ENCODE peak calls at places on chromosomes 12 and 14, in five cellular contexts. One of them, this sample, is unnamed.

GRCh38 chr12:57008113-57008687 is 1.9 kb upstream of the ZBTB39 start:
- DNase-seq in neural progenitor cell: peak; percentile 61
- DNase-seq in SK-N-SH: peak; percentile 72
- DNase-seq in CD8-positive, alpha-beta memory T cell: peak; percentile 64
- DNase-seq in transverse colon: no peak
- DNase-seq in this sample: peak; percentile 70

GRCh38 chr14:70808402-70809237 is 693 bp downstream of the MAP3K9 start:
- DNase-seq in neural progenitor cell: peak; percentile 76
- DNase-seq in SK-N-SH: peak; percentile 81
- DNase-seq in CD8-positive, alpha-beta memory T cell: peak; percentile 39
- DNase-seq in transverse colon: peak; percentile 60
- DNase-seq in this sample: peak; percentile 65

GRCh38 chr12:19003987-19004619 is 125.4 kb upstream of the PLEKHA5 start:
- DNase-seq in neural progenitor cell: peak; percentile 72
- DNase-seq in SK-N-SH: no peak
- DNase-seq in CD8-positive, alpha-beta memory T cell: no peak
- DNase-seq in transverse colon: no peak
- DNase-seq in this sample: peak; percentile 66

GRCh38 chr12:24972078-24972477 is 23.2 kb upstream of the BCAT1 start:
- DNase-seq in neural progenitor cell: no peak
- DNase-seq in SK-N-SH: no peak
- DNase-seq in CD8-positive, alpha-beta memory T cell: no peak
- DNase-seq in transverse colon: no peak
- DNase-seq in this sample: no peak

GRCh38 chr14:78414172-78414571 is 244.0 kb downstream of the NRXN3 start:
- DNase-seq in neural progenitor cell: no peak
- DNase-seq in SK-N-SH: no peak
- DNase-seq in CD8-positive, alpha-beta memory T cell: no peak
- DNase-seq in transverse colon: no peak
- DNase-seq in this sample: no peak

GRCh38 chr12:27703720-27704452 is 6.7 kb upstream of the MRPS35 start:
- DNase-seq in neural progenitor cell: peak; percentile 82
- DNase-seq in SK-N-SH: peak; percentile 59
- DNase-seq in CD8-positive, alpha-beta memory T cell: peak; percentile 44
- DNase-seq in transverse colon: peak; percentile 85
- DNase-seq in this sample: peak; percentile 75

GRCh38 chr12:10884086-10884725 is at the start of gene PRH1:
- DNase-seq in neural progenitor cell: no peak
- DNase-seq in SK-N-SH: no peak
- DNase-seq in CD8-positive, alpha-beta memory T cell: no peak
- DNase-seq in transverse colon: no peak
- DNase-seq in this sample: no peak

GRCh38 chr12:109087250-109087649 is 6.0 kb downstream of the ALKBH2 start:
- DNase-seq in neural progenitor cell: no peak
- DNase-seq in SK-N-SH: no peak
- DNase-seq in CD8-positive, alpha-beta memory T cell: no peak
- DNase-seq in transverse colon: no peak
- DNase-seq in this sample: no peak

GRCh38 chr14:20503905-20504304 is 1.4 kb upstream of the RNASE10 start:
- DNase-seq in neural progenitor cell: no peak
- DNase-seq in SK-N-SH: no peak
- DNase-seq in CD8-positive, alpha-beta memory T cell: no peak
- DNase-seq in transverse colon: no peak
- DNase-seq in this sample: no peak

GRCh38 chr12:58530421-58531067 is 389.8 kb downstream of the LRIG3 start:
- DNase-seq in neural progenitor cell: no peak
- DNase-seq in SK-N-SH: no peak
- DNase-seq in CD8-positive, alpha-beta memory T cell: no peak
- DNase-seq in transverse colon: no peak
- DNase-seq in this sample: no peak

GRCh38 chr14:24237463-24237955 is 4.8 kb downstream of the GMPR2 start:
- DNase-seq in neural progenitor cell: no peak
- DNase-seq in SK-N-SH: no peak
- DNase-seq in CD8-positive, alpha-beta memory T cell: no peak
- DNase-seq in transverse colon: no peak
- DNase-seq in this sample: no peak

GRCh38 chr12:85872497-85873091 is 1.5 kb upstream of the NTS start:
- DNase-seq in neural progenitor cell: peak; percentile 71
- DNase-seq in SK-N-SH: peak; percentile 24
- DNase-seq in CD8-positive, alpha-beta memory T cell: no peak
- DNase-seq in transverse colon: no peak
- DNase-seq in this sample: no peak

GRCh38 chr14:77303417-77304156 is 17.1 kb downstream of the POMT2 start:
- DNase-seq in neural progenitor cell: no peak
- DNase-seq in SK-N-SH: no peak
- DNase-seq in CD8-positive, alpha-beta memory T cell: no peak
- DNase-seq in transverse colon: no peak
- DNase-seq in this sample: peak; percentile 75

GRCh38 chr14:51369814-51370213 is 129.8 kb downstream of the TMX1 start:
- DNase-seq in neural progenitor cell: no peak
- DNase-seq in SK-N-SH: no peak
- DNase-seq in CD8-positive, alpha-beta memory T cell: no peak
- DNase-seq in transverse colon: no peak
- DNase-seq in this sample: peak; percentile 26

GRCh38 chr14:20332386-20332945 is 613 bp downstream of the CCNB1IP1 start:
- DNase-seq in neural progenitor cell: peak; percentile 22
- DNase-seq in SK-N-SH: peak; percentile 21
- DNase-seq in CD8-positive, alpha-beta memory T cell: peak; percentile 5
- DNase-seq in transverse colon: peak; percentile 11
- DNase-seq in this sample: peak; percentile 21

GRCh38 chr14:80024417-80024816 is 186.9 kb downstream of the DIO2 start:
- DNase-seq in neural progenitor cell: no peak
- DNase-seq in SK-N-SH: no peak
- DNase-seq in CD8-positive, alpha-beta memory T cell: no peak
- DNase-seq in transverse colon: no peak
- DNase-seq in this sample: no peak

GRCh38 chr14:97065305-97066067 is 268.3 kb downstream of the VRK1 start:
- DNase-seq in neural progenitor cell: no peak
- DNase-seq in SK-N-SH: no peak
- DNase-seq in CD8-positive, alpha-beta memory T cell: no peak
- DNase-seq in transverse colon: no peak
- DNase-seq in this sample: no peak

GRCh38 chr14:95047754-95048153 is 109.6 kb downstream of the DICER1 start:
- DNase-seq in neural progenitor cell: no peak
- DNase-seq in SK-N-SH: no peak
- DNase-seq in CD8-positive, alpha-beta memory T cell: no peak
- DNase-seq in transverse colon: no peak
- DNase-seq in this sample: no peak

GRCh38 chr12:27094726-27095125 is 12.3 kb upstream of the C12orf71 start:
- DNase-seq in neural progenitor cell: no peak
- DNase-seq in SK-N-SH: no peak
- DNase-seq in CD8-positive, alpha-beta memory T cell: no peak
- DNase-seq in transverse colon: no peak
- DNase-seq in this sample: no peak

GRCh38 chr12:32226768-32227167 is 120.1 kb downstream of the BICD1 start:
- DNase-seq in neural progenitor cell: no peak
- DNase-seq in SK-N-SH: no peak
- DNase-seq in CD8-positive, alpha-beta memory T cell: no peak
- DNase-seq in transverse colon: no peak
- DNase-seq in this sample: no peak

GRCh38 chr12:82721726-82722125 is 35.0 kb downstream of the TMTC2 start:
- DNase-seq in neural progenitor cell: no peak
- DNase-seq in SK-N-SH: no peak
- DNase-seq in CD8-positive, alpha-beta memory T cell: no peak
- DNase-seq in transverse colon: no peak
- DNase-seq in this sample: no peak

GRCh38 chr12:12646483-12647072 is 34.9 kb downstream of the CREBL2 start:
- DNase-seq in neural progenitor cell: no peak
- DNase-seq in SK-N-SH: no peak
- DNase-seq in CD8-positive, alpha-beta memory T cell: no peak
- DNase-seq in transverse colon: no peak
- DNase-seq in this sample: no peak

GRCh38 chr14:105989746-105990302 is 463.4 kb downstream of the TMEM121 start:
- DNase-seq in neural progenitor cell: no peak
- DNase-seq in SK-N-SH: no peak
- DNase-seq in CD8-positive, alpha-beta memory T cell: no peak
- DNase-seq in transverse colon: no peak
- DNase-seq in this sample: no peak

GRCh38 chr14:105499256-105500035 is 8.4 kb downstream of the TEDC1 start:
- DNase-seq in neural progenitor cell: no peak
- DNase-seq in SK-N-SH: peak; percentile 33
- DNase-seq in CD8-positive, alpha-beta memory T cell: no peak
- DNase-seq in transverse colon: no peak
- DNase-seq in this sample: peak; percentile 35

DNA sequence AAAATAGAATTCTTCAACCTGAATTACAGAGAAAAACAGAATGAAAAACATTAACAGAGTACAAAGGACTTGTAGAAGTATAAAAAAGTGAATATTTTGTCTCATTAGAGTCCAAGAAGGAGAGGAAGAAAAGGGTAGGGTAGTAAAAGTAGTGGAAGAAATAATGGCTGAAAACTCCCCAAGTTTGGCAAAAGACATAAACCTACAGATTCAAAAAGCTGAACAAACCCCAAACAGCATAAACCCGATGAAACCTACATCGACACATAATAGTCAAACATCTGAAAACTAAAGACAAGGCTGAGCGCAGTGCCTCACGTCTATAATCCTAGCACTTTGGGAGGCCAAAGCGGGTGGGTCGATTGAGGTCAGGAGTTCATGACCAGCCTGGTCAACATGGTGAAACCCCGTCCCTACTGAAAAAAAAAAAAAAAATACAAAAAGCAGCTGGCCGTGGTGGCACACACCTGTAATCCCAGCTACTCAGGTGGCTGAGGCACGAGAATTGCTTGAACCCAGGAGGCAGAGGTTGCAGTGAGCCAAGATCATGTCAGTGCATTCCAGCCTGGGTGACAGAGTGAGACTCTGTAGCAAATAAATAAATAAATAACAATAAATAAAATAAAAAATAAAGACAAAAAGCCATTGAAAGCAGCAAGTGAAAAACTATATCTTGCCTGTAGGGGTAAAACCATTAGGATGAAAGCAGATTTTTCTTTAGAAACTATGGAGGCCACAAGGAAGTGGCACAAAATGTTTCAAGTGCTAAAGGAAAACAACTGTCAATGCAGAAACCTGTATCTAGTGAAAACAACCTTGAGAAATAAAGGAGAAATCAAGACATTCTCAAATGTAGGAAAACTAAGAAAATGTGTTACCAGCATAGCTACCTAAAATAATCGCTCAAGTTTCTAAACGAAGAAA is 11.4 kb downstream of the TIMM9 start:
- DNase-seq in neural progenitor cell: no peak
- DNase-seq in SK-N-SH: no peak
- DNase-seq in CD8-positive, alpha-beta memory T cell: no peak
- DNase-seq in transverse colon: no peak
- DNase-seq in this sample: no peak
- H3K36me3 ChIP-seq in neural progenitor cell: peaks cover 20% of the 10 kb centered on the region
- H3K36me3 ChIP-seq in SK-N-SH: peaks cover 28% of the 10 kb centered on the region
- H3K36me3 ChIP-seq in CD8-positive, alpha-beta memory T cell: peaks cover 12% of the 10 kb centered on the region
- H3K36me3 ChIP-seq in transverse colon: no peaks in the 10 kb centered on the region
- H3K36me3 ChIP-seq in this sample: peaks cover 64% of the 10 kb centered on the region

GRCh38 chr12:130154276-130154675 is 8.0 kb upstream of the FZD10 start:
- DNase-seq in neural progenitor cell: no peak
- DNase-seq in SK-N-SH: no peak
- DNase-seq in CD8-positive, alpha-beta memory T cell: no peak
- DNase-seq in transverse colon: no peak
- DNase-seq in this sample: no peak
- H3K27me3 ChIP-seq in neural progenitor cell: peaks cover 98% of the 10 kb centered on the region
- H3K27me3 ChIP-seq in SK-N-SH: no peaks in the 10 kb centered on the region
- H3K27me3 ChIP-seq in CD8-positive, alpha-beta memory T cell: no peaks in the 10 kb centered on the region
- H3K27me3 ChIP-seq in transverse colon: peaks cover 22% of the 10 kb centered on the region
- H3K27me3 ChIP-seq in this sample: no peaks in the 10 kb centered on the region

DNA sequence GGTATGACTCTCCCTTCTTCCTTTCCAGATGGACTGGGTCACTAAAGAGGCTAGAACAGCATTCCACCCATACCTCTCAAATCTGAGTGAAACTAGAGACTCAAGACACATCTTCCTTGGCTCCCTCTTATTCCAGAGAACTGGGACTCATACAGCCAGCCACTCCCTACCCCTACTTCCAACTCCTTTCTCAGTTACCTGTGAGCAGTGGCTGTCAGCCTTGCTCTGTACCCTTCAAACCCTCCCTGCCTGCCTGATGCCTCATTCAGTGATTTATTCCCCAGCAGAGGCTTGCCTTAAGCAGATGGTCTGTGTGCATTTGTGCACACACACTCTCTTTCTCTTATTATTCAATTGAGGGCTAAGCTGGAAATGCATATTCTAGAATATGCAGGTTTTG is 14.6 kb downstream of the GPR84 start:
- DNase-seq in neural progenitor cell: no peak
- DNase-seq in SK-N-SH: no peak
- DNase-seq in CD8-positive, alpha-beta memory T cell: no peak
- DNase-seq in transverse colon: no peak
- DNase-seq in this sample: no peak
- H3K36me3 ChIP-seq in neural progenitor cell: no peaks in the 10 kb centered on the region
- H3K36me3 ChIP-seq in SK-N-SH: peaks cover 54% of the 10 kb centered on the region
- H3K36me3 ChIP-seq in CD8-positive, alpha-beta memory T cell: peaks cover 52% of the 10 kb centered on the region
- H3K36me3 ChIP-seq in transverse colon: no peaks in the 10 kb centered on the region
- H3K36me3 ChIP-seq in this sample: peaks cover 70% of the 10 kb centered on the region

DNA sequence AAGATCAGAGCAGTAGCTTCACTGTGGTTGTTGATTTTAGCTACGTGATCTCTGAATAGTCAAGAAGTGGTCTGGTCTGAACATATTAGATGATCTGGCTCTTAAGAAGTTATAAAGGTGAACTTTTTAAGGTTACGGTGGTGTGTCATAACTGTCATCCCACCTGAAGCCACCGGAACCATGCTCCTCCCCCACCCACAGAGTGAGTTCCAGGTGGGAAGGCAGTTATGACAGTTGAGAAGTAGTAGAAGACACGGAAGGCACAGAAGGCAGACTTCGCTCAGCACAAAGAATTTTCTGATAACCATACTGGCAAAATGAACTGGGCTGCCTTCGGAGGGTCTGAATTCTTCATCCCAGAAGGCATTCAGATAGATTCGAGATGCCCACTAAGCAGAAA is 90.0 kb upstream of the RIC8B start:
- DNase-seq in neural progenitor cell: no peak
- DNase-seq in SK-N-SH: no peak
- DNase-seq in CD8-positive, alpha-beta memory T cell: no peak
- DNase-seq in transverse colon: no peak
- DNase-seq in this sample: no peak
- H3K27me3 ChIP-seq in neural progenitor cell: no peaks in the 10 kb centered on the region
- H3K27me3 ChIP-seq in SK-N-SH: no peaks in the 10 kb centered on the region
- H3K27me3 ChIP-seq in CD8-positive, alpha-beta memory T cell: no peaks in the 10 kb centered on the region
- H3K27me3 ChIP-seq in transverse colon: no peaks in the 10 kb centered on the region
- H3K27me3 ChIP-seq in this sample: no peaks in the 10 kb centered on the region